ENCODE peak calls at places on chromosomes 4 and X, in eight cellular contexts. G, N, R, W, B, P, K and D are unnamed samples.

GRCh38 chrX:53072418-53073114 is 9.6 kb upstream of the TSPYL2 start:
- DNase-seq in R (no peak), B (no peak), P (no peak), K (no peak), N (no peak), W (no peak), G (no peak), D (no peak)

GRCh38 chrX:77628294-77629025 is 157.6 kb downstream of the ATRX start:
- DNase-seq in B (no peak), P (no peak), N (no peak), R (no peak), W (no peak), G (no peak), K (peak; percentile 2), D (no peak)

GRCh38 chrX:106802388-106803275 is at the start of gene TBC1D8B:
- DNase-seq in G (peak; percentile 37), K (peak; percentile 93), B (peak; percentile 52), P (peak; percentile 72), W (peak; percentile 48), N (no peak), R (peak; percentile 79), D (peak; percentile 70)

GRCh38 chr4:83316459-83317170 is 18.0 kb downstream of the HPSE start:
- DNase-seq in W (no peak), R (peak; percentile 26), K (peak; percentile 20), P (no peak), B (no peak), N (no peak), G (no peak), D (no peak)

GRCh38 chr4:73706811-73707210 is 33.6 kb upstream of the CXCL8 start:
- DNase-seq in N (no peak), R (no peak), K (no peak), W (no peak), G (no peak), B (no peak), P (no peak), D (no peak)

GRCh38 chr4:8840816-8841455 is 30.7 kb downstream of the HMX1 start:
- DNase-seq in G (no peak), P (no peak), N (no peak), R (no peak), W (no peak), K (no peak), B (no peak), D (no peak)

GRCh38 chr4:148618856-148619255 is 176.6 kb upstream of the NR3C2 start:
- DNase-seq in R (no peak), K (peak; percentile 16), W (no peak), N (no peak), B (no peak), G (no peak), P (no peak), D (no peak)

GRCh38 chr4:177574446-177574845 is 132.2 kb upstream of the AGA start:
- DNase-seq in R (no peak), G (no peak), B (no peak), W (no peak), K (peak; percentile 40), P (no peak), N (no peak), D (no peak)

GRCh38 chr4:16752150-16752549 is 146.3 kb downstream of the LDB2 start:
- DNase-seq in W (no peak), B (no peak), P (peak; percentile 4), K (peak; percentile 48), N (no peak), G (no peak), R (no peak), D (no peak)

DNA sequence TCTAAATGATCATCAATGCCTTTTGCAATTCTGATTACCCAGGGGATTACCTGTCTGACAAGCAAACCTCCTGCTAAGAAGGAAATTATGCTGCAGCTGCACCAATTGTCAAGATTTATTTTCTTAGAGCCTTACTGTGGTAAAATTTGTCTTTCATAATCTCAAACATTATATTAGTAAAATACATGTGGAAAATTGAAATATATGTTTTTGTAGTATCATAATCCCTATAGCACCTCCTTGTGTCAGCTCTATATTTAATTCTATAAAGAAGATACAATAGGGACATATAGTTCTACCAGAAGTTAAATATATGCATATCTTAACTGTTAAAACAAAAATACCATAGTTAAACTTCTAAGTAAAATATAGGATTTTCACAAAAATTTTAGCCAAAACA is 655.6 kb upstream of the PCDH10 start:
- DNase-seq in K (no peak), P (no peak), N (no peak), R (no peak), W (no peak), G (no peak), B (no peak), D (no peak)
- TF ChIP-seq CTCF in K (no peak), P (no peak), N (no peak), R (no peak), W (no peak), G (no peak), B (no peak), D (no peak)

GRCh38 chr4:109334596-109335105 is 32.2 kb upstream of the COL25A1 start:
- DNase-seq in P (no peak), R (no peak), G (no peak), B (no peak), K (no peak), N (no peak), W (no peak), D (no peak)

GRCh38 chr4:109334129-109334528 is 31.7 kb upstream of the COL25A1 start:
- DNase-seq in B (no peak), W (no peak), K (no peak), P (no peak), G (no peak), R (no peak), N (no peak), D (no peak)

DNA sequence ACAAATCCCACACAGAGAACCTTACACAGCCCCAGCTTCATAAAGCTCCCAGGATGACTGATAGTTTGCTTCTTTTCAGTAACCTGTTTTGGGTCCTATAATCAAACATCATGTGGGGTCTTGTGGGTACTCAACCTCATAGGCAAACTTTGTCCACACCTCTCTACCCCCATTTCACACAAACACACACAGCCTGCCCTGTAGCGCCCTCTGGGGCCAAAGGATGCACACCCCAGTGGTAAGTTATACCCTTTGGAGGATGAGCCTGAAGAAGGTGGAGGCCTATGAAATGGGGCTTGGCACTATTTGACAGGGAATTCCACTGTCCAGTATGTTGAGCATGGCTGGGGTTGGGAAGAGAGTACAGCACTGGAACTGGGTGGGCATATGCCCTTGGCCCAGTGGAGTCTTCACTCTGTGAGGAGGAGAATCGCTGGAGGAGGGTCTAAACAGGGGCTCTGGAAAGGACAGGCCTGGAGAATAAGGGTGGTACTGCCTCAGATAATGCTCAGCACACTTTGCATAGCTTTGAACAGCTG is 30.5 kb upstream of the COL25A1 start:
- DNase-seq in N (no peak), G (no peak), P (no peak), R (no peak), B (peak; percentile 56), K (peak; percentile 3), W (no peak), D (no peak)
- TF ChIP-seq CTCF in N (no peak), G (no peak), P (peak; percentile 55), R (no peak), B (peak; percentile 43), K (peak; percentile 44), W (no peak), D (peak; percentile 41)

GRCh38 chrX:63186137-63186536 is 165.0 kb downstream of the SPIN4 start:
- DNase-seq in P (no peak), W (no peak), G (no peak), B (no peak), N (no peak), R (no peak), K (no peak), D (no peak)
- TF ChIP-seq CTCF in P (no peak), W (no peak), G (no peak), B (no peak), N (no peak), R (no peak), K (no peak), D (no peak)

DNA sequence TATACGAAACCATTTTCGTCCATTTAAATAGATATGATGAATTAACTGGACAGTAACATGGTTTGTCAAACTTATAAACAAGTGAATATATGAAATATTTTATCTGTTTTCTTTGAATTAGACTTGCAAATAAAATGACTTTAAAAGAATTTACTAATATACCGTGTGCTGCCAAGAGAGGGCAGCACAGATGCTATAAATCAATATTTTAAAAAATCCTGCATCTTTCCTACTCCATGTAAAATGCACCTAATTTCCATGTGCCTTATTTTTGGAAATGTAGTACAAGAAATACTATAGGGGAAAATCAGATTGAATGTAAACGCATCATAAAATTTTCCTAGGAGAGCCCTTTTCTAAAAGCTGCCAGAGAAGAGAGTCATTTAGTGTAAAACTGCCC is 62.2 kb downstream of the PRKX start:
- DNase-seq in W (no peak), B (no peak), P (no peak), N (no peak), G (peak; percentile 6), R (no peak), K (peak; percentile 47), D (peak; percentile 14)
- TF ChIP-seq CTCF in W (peak; percentile 78), B (peak; percentile 66), P (peak; percentile 26), N (peak; percentile 56), G (peak; percentile 85), R (peak; percentile 49), K (peak; percentile 54), D (peak; percentile 45)

GRCh38 chrX:102085706-102086105 is 39.8 kb upstream of the TCEAL2 start:
- DNase-seq in G (no peak), R (no peak), K (no peak), P (no peak), W (no peak), B (peak; percentile 6), N (no peak), D (no peak)
- TF ChIP-seq CTCF in G (no peak), R (no peak), K (no peak), P (no peak), W (peak; percentile 8), B (no peak), N (no peak), D (no peak)